ENCODE peak calls at places on chromosomes 1 and 21, in six cellular contexts. T, Y, D, Z, S and X are unnamed samples.

GRCh38 chr1:171743014-171743870 is 1.4 kb upstream of the VAMP4 start:
- DNase-seq in Z (no peak), Y (no peak), S (peak), T (no peak), D (no peak), X (no peak)

GRCh38 chr1:39268112-39268581 is 63.7 kb downstream of the MACF1 start:
- DNase-seq in S (no peak), T (no peak), Y (no peak), Z (peak), D (peak), X (no peak)

GRCh38 chr1:23118957-23119792 is 49.5 kb downstream of the LUZP1 start:
- DNase-seq in Y (no peak), Z (no peak), S (no peak), T (no peak), D (no peak), X (no peak)

GRCh38 chr1:24641646-24642151 is 1.4 kb upstream of the SRRM1 start:
- DNase-seq in S (no peak), Z (no peak), D (no peak), Y (peak), T (peak), X (peak)

GRCh38 chr1:219209578-219209977 is 35.9 kb downstream of the LYPLAL1 start:
- DNase-seq in Z (no peak), S (no peak), T (no peak), D (no peak), Y (no peak), X (no peak)

GRCh38 chr1:230495891-230496385 is 69.8 kb upstream of the PGBD5 start:
- DNase-seq in Z (no peak), D (no peak), Y (no peak), S (no peak), T (no peak), X (no peak)

GRCh38 chr1:15207031-15207828 is 39.8 kb upstream of the FHAD1 start:
- DNase-seq in D (no peak), Z (no peak), Y (no peak), T (no peak), S (no peak), X (no peak)

GRCh38 chr1:7860130-7860529 is 7.3 kb upstream of the UTS2 start:
- DNase-seq in S (no peak), Y (no peak), Z (no peak), D (no peak), T (no peak), X (no peak)

GRCh38 chr1:207429963-207430362 is 24.2 kb upstream of the CR2 start:
- DNase-seq in Z (no peak), Y (no peak), S (no peak), T (no peak), D (no peak), X (no peak)

GRCh38 chr21:34705032-34705431 is 36.2 kb downstream of the CLIC6 start:
- DNase-seq in D (no peak), Z (no peak), S (no peak), Y (no peak), T (no peak), X (no peak)

GRCh38 chr21:29335720-29336119 is 37.0 kb downstream of the BACH1 start:
- DNase-seq in T (no peak), Z (no peak), Y (no peak), D (no peak), S (no peak), X (no peak)

GRCh38 chr1:115641762-115642167 is at the start of gene VANGL1:
- DNase-seq in Z (peak), D (peak), T (peak), Y (no peak), S (peak), X (peak)

GRCh38 chr21:29640233-29640554 is 299.6 kb downstream of the GRIK1 start:
- DNase-seq in Y (no peak), D (no peak), T (no peak), Z (no peak), S (no peak), X (no peak)

GRCh38 chr1:62333431-62333830 is 14.2 kb upstream of the KANK4 start:
- DNase-seq in T (no peak), D (no peak), S (no peak), Y (no peak), Z (no peak), X (no peak)

GRCh38 chr1:205563927-205564441 is 59.5 kb downstream of the CDK18 start:
- DNase-seq in Y (no peak), T (no peak), D (no peak), Z (no peak), S (no peak), X (no peak)

GRCh38 chr1:33332881-33333280 is 12.0 kb upstream of the A3GALT2 start:
- DNase-seq in Z (no peak), S (no peak), T (no peak), Y (no peak), D (no peak), X (peak)

GRCh38 chr1:115302390-115302961 is 35.6 kb downstream of the NGF start:
- DNase-seq in S (no peak), Z (no peak), Y (no peak), D (no peak), T (no peak), X (no peak)

GRCh38 chr1:56547977-56548376 is 31.4 kb downstream of the PLPP3 start:
- DNase-seq in S (no peak), D (no peak), Y (no peak), T (no peak), Z (no peak), X (peak)

GRCh38 chr1:78408830-78409229 is 81.9 kb upstream of the PTGFR start:
- DNase-seq in Y (no peak), Z (no peak), D (no peak), T (no peak), S (no peak), X (no peak)